ENCODE peak calls at places on chromosome 16, in nine cellular contexts. One of them, this sample, is unnamed.
A peak's percentile ranks its signal among the peaks of the same experiment; 100 is the strongest.

GRCh38 chr16:85238233-85238647 is 126.0 kb upstream of the CIBAR2 start:
- DNase-seq in mucosa of descending colon: peak; percentile 73
- DNase-seq in left ventricle myocardium inferior: peak; percentile 51
- DNase-seq in spleen: no peak
- DNase-seq in sigmoid colon: peak; percentile 93
- DNase-seq in adrenal gland: peak; percentile 52
- DNase-seq in breast epithelium: no peak
- DNase-seq in fibroblast of lung: peak; percentile 97
- DNase-seq in CD4-positive, alpha-beta T cell: no peak
- DNase-seq in this sample: peak; percentile 32

GRCh38 chr16:67460168-67460567 is 20.8 kb downstream of the ATP6V0D1 start:
- DNase-seq in adrenal gland: no peak
- DNase-seq in spleen: no peak
- DNase-seq in CD4-positive, alpha-beta T cell: no peak
- DNase-seq in sigmoid colon: no peak
- DNase-seq in breast epithelium: no peak
- DNase-seq in left ventricle myocardium inferior: peak; percentile 36
- DNase-seq in fibroblast of lung: no peak
- DNase-seq in mucosa of descending colon: peak; percentile 74
- DNase-seq in this sample: no peak

GRCh38 chr16:81237282-81237681 is 1.2 kb upstream of the BCO1 start:
- DNase-seq in spleen: peak; percentile 24
- DNase-seq in adrenal gland: no peak
- DNase-seq in sigmoid colon: peak; percentile 93
- DNase-seq in mucosa of descending colon: peak; percentile 56
- DNase-seq in breast epithelium: peak; percentile 66
- DNase-seq in fibroblast of lung: peak; percentile 9
- DNase-seq in left ventricle myocardium inferior: peak; percentile 76
- DNase-seq in CD4-positive, alpha-beta T cell: no peak
- DNase-seq in this sample: no peak

GRCh38 chr16:49492090-49492801 is 118.6 kb downstream of the C16orf78 start:
- DNase-seq in mucosa of descending colon: no peak
- DNase-seq in left ventricle myocardium inferior: peak; percentile 32
- DNase-seq in adrenal gland: peak; percentile 58
- DNase-seq in sigmoid colon: peak; percentile 73
- DNase-seq in breast epithelium: no peak
- DNase-seq in fibroblast of lung: no peak
- DNase-seq in spleen: peak; percentile 83
- DNase-seq in CD4-positive, alpha-beta T cell: peak; percentile 53
- DNase-seq in this sample: peak; percentile 80

GRCh38 chr16:47507701-47508100 is 46.6 kb downstream of the PHKB start:
- DNase-seq in spleen: no peak
- DNase-seq in mucosa of descending colon: no peak
- DNase-seq in fibroblast of lung: peak; percentile 10
- DNase-seq in breast epithelium: no peak
- DNase-seq in left ventricle myocardium inferior: no peak
- DNase-seq in sigmoid colon: no peak
- DNase-seq in CD4-positive, alpha-beta T cell: no peak
- DNase-seq in adrenal gland: no peak
- DNase-seq in this sample: no peak

GRCh38 chr16:90048737-90049330 is 28.3 kb downstream of the PRDM7 start:
- DNase-seq in sigmoid colon: no peak
- DNase-seq in spleen: no peak
- DNase-seq in breast epithelium: no peak
- DNase-seq in adrenal gland: no peak
- DNase-seq in left ventricle myocardium inferior: no peak
- DNase-seq in CD4-positive, alpha-beta T cell: no peak
- DNase-seq in fibroblast of lung: no peak
- DNase-seq in mucosa of descending colon: no peak
- DNase-seq in this sample: no peak

GRCh38 chr16:87762071-87762571 is 3.7 kb downstream of the KLHDC4 start:
- DNase-seq in sigmoid colon: no peak
- DNase-seq in breast epithelium: no peak
- DNase-seq in fibroblast of lung: no peak
- DNase-seq in mucosa of descending colon: no peak
- DNase-seq in spleen: no peak
- DNase-seq in CD4-positive, alpha-beta T cell: no peak
- DNase-seq in adrenal gland: no peak
- DNase-seq in left ventricle myocardium inferior: no peak
- DNase-seq in this sample: no peak

GRCh38 chr16:25065899-25066298 is 45.6 kb upstream of the LCMT1 start:
- DNase-seq in mucosa of descending colon: no peak
- DNase-seq in left ventricle myocardium inferior: no peak
- DNase-seq in sigmoid colon: no peak
- DNase-seq in spleen: peak; percentile 84
- DNase-seq in adrenal gland: no peak
- DNase-seq in fibroblast of lung: no peak
- DNase-seq in breast epithelium: no peak
- DNase-seq in CD4-positive, alpha-beta T cell: no peak
- DNase-seq in this sample: no peak

GRCh38 chr16:969508-970378 is 1.0 kb downstream of the LMF1 start:
- DNase-seq in sigmoid colon: no peak
- DNase-seq in breast epithelium: no peak
- DNase-seq in left ventricle myocardium inferior: peak; percentile 44
- DNase-seq in spleen: no peak
- DNase-seq in mucosa of descending colon: no peak
- DNase-seq in CD4-positive, alpha-beta T cell: no peak
- DNase-seq in fibroblast of lung: peak; percentile 14
- DNase-seq in adrenal gland: peak; percentile 49
- DNase-seq in this sample: no peak

GRCh38 chr16:54160939-54161897 is 125.4 kb downstream of the IRX3 start:
- DNase-seq in left ventricle myocardium inferior: no peak
- DNase-seq in sigmoid colon: no peak
- DNase-seq in CD4-positive, alpha-beta T cell: no peak
- DNase-seq in adrenal gland: no peak
- DNase-seq in breast epithelium: no peak
- DNase-seq in spleen: no peak
- DNase-seq in fibroblast of lung: no peak
- DNase-seq in mucosa of descending colon: no peak
- DNase-seq in this sample: no peak

GRCh38 chr16:83285921-83286320 is 521.9 kb upstream of the HSBP1 start:
- DNase-seq in mucosa of descending colon: no peak
- DNase-seq in spleen: no peak
- DNase-seq in sigmoid colon: no peak
- DNase-seq in left ventricle myocardium inferior: no peak
- DNase-seq in CD4-positive, alpha-beta T cell: no peak
- DNase-seq in breast epithelium: no peak
- DNase-seq in adrenal gland: no peak
- DNase-seq in fibroblast of lung: no peak
- DNase-seq in this sample: no peak

GRCh38 chr16:48911700-48912099 is 301.7 kb upstream of the N4BP1 start:
- DNase-seq in CD4-positive, alpha-beta T cell: no peak
- DNase-seq in breast epithelium: no peak
- DNase-seq in mucosa of descending colon: no peak
- DNase-seq in spleen: no peak
- DNase-seq in adrenal gland: no peak
- DNase-seq in left ventricle myocardium inferior: no peak
- DNase-seq in fibroblast of lung: peak; percentile 3
- DNase-seq in sigmoid colon: no peak
- DNase-seq in this sample: no peak

GRCh38 chr16:46650224-46650623 is 29.0 kb upstream of the SHCBP1 start:
- DNase-seq in adrenal gland: no peak
- DNase-seq in CD4-positive, alpha-beta T cell: no peak
- DNase-seq in mucosa of descending colon: no peak
- DNase-seq in breast epithelium: no peak
- DNase-seq in spleen: no peak
- DNase-seq in left ventricle myocardium inferior: no peak
- DNase-seq in sigmoid colon: peak; percentile 81
- DNase-seq in fibroblast of lung: peak; percentile 90
- DNase-seq in this sample: no peak

GRCh38 chr16:89723279-89724250 is 2.2 kb downstream of the ZNF276 start:
- DNase-seq in fibroblast of lung: peak; percentile 24
- DNase-seq in breast epithelium: no peak
- DNase-seq in spleen: peak; percentile 91
- DNase-seq in adrenal gland: peak; percentile 36
- DNase-seq in sigmoid colon: peak; percentile 77
- DNase-seq in CD4-positive, alpha-beta T cell: peak; percentile 80
- DNase-seq in left ventricle myocardium inferior: peak; percentile 62
- DNase-seq in mucosa of descending colon: peak; percentile 79
- DNase-seq in this sample: peak; percentile 51

GRCh38 chr16:67421030-67421429 is 4.8 kb upstream of the ZDHHC1 start:
- DNase-seq in breast epithelium: no peak
- DNase-seq in fibroblast of lung: no peak
- DNase-seq in sigmoid colon: no peak
- DNase-seq in CD4-positive, alpha-beta T cell: no peak
- DNase-seq in mucosa of descending colon: no peak
- DNase-seq in spleen: no peak
- DNase-seq in left ventricle myocardium inferior: no peak
- DNase-seq in adrenal gland: no peak
- DNase-seq in this sample: no peak

GRCh38 chr16:9092963-9093477 is 1.6 kb downstream of the HAPSTR1 start:
- DNase-seq in fibroblast of lung: no peak
- DNase-seq in adrenal gland: peak; percentile 68
- DNase-seq in spleen: peak; percentile 86
- DNase-seq in sigmoid colon: peak; percentile 70
- DNase-seq in CD4-positive, alpha-beta T cell: peak; percentile 38
- DNase-seq in breast epithelium: no peak
- DNase-seq in left ventricle myocardium inferior: no peak
- DNase-seq in mucosa of descending colon: peak; percentile 62
- DNase-seq in this sample: peak; percentile 37

GRCh38 chr16:65704866-65705265 is 583.0 kb upstream of the CDH11 start:
- DNase-seq in mucosa of descending colon: no peak
- DNase-seq in CD4-positive, alpha-beta T cell: no peak
- DNase-seq in fibroblast of lung: no peak
- DNase-seq in left ventricle myocardium inferior: no peak
- DNase-seq in breast epithelium: no peak
- DNase-seq in adrenal gland: no peak
- DNase-seq in sigmoid colon: no peak
- DNase-seq in spleen: no peak
- DNase-seq in this sample: peak; percentile 24
- TF ChIP-seq CTCF in mucosa of descending colon: no peak
- TF ChIP-seq CTCF in CD4-positive, alpha-beta T cell: no peak
- TF ChIP-seq CTCF in fibroblast of lung: peak; percentile 16
- TF ChIP-seq CTCF in left ventricle myocardium inferior: peak; percentile 42
- TF ChIP-seq CTCF in breast epithelium: no peak
- TF ChIP-seq CTCF in adrenal gland: no peak
- TF ChIP-seq CTCF in sigmoid colon: no peak
- TF ChIP-seq CTCF in spleen: no peak
- TF ChIP-seq CTCF in this sample: peak; percentile 57

GRCh38 chr16:35425270-35425669 is 1965.9 kb downstream of the TP53TG3F start:
- DNase-seq in fibroblast of lung: no peak
- DNase-seq in breast epithelium: no peak
- DNase-seq in sigmoid colon: no peak
- DNase-seq in CD4-positive, alpha-beta T cell: no peak
- DNase-seq in left ventricle myocardium inferior: no peak
- DNase-seq in spleen: no peak
- DNase-seq in adrenal gland: no peak
- DNase-seq in mucosa of descending colon: peak; percentile 43
- DNase-seq in this sample: no peak
- H3K9me3 ChIP-seq in fibroblast of lung: no peaks in the 10 kb centered on the region
- H3K9me3 ChIP-seq in breast epithelium: peaks cover 4% of the 10 kb centered on the region
- H3K9me3 ChIP-seq in sigmoid colon: no peaks in the 10 kb centered on the region
- H3K9me3 ChIP-seq in CD4-positive, alpha-beta T cell: peaks cover 6% of the 10 kb centered on the region
- H3K9me3 ChIP-seq in left ventricle myocardium inferior: peaks cover 5% of the 10 kb centered on the region
- H3K9me3 ChIP-seq in spleen: peaks cover 15% of the 10 kb centered on the region
- H3K9me3 ChIP-seq in adrenal gland: no peaks in the 10 kb centered on the region
- H3K9me3 ChIP-seq in mucosa of descending colon: peaks cover 36% of the 10 kb centered on the region
- H3K9me3 ChIP-seq in this sample: no peaks in the 10 kb centered on the region

DNA sequence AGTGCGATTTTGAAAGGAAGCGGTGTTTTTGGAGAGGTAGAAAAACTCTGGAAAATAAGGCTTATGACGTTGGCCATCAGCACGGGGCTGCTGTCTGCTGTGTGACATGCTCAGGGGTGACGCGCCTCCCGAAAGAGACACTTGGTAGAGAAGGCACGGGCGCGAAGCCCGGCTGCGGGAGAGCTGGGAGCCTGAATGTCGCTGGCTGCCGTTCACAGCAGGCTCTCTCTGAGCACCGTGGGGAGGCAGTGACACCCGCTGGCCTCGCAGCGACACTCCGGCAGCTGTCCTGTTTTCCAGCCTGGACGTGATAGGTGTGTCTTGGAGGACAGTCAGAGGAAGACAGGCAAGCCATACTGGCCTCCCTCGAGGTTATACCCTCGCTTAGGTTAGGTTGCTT is 759.1 kb upstream of the RBFOX1 start:
- DNase-seq in mucosa of descending colon: peak; percentile 47
- DNase-seq in fibroblast of lung: no peak
- DNase-seq in spleen: no peak
- DNase-seq in sigmoid colon: no peak
- DNase-seq in breast epithelium: no peak
- DNase-seq in adrenal gland: peak; percentile 3
- DNase-seq in left ventricle myocardium inferior: peak; percentile 14
- DNase-seq in CD4-positive, alpha-beta T cell: no peak
- DNase-seq in this sample: peak; percentile 53
- TF ChIP-seq CTCF in mucosa of descending colon: no peak
- TF ChIP-seq CTCF in fibroblast of lung: no peak
- TF ChIP-seq CTCF in spleen: no peak
- TF ChIP-seq CTCF in sigmoid colon: no peak
- TF ChIP-seq CTCF in breast epithelium: no peak
- TF ChIP-seq CTCF in adrenal gland: no peak
- TF ChIP-seq CTCF in left ventricle myocardium inferior: peak; percentile 23
- TF ChIP-seq CTCF in CD4-positive, alpha-beta T cell: no peak
- TF ChIP-seq CTCF in this sample: peak; percentile 38

GRCh38 chr16:17105239-17105721 is 365.5 kb downstream of the XYLT1 start:
- DNase-seq in adrenal gland: peak; percentile 29
- DNase-seq in mucosa of descending colon: no peak
- DNase-seq in sigmoid colon: no peak
- DNase-seq in breast epithelium: no peak
- DNase-seq in fibroblast of lung: no peak
- DNase-seq in left ventricle myocardium inferior: no peak
- DNase-seq in CD4-positive, alpha-beta T cell: no peak
- DNase-seq in spleen: no peak
- DNase-seq in this sample: no peak
- H3K9me3 ChIP-seq in adrenal gland: no peaks in the 10 kb centered on the region
- H3K9me3 ChIP-seq in mucosa of descending colon: no peaks in the 10 kb centered on the region
- H3K9me3 ChIP-seq in sigmoid colon: no peaks in the 10 kb centered on the region
- H3K9me3 ChIP-seq in breast epithelium: no peaks in the 10 kb centered on the region
- H3K9me3 ChIP-seq in fibroblast of lung: no peaks in the 10 kb centered on the region
- H3K9me3 ChIP-seq in left ventricle myocardium inferior: no peaks in the 10 kb centered on the region
- H3K9me3 ChIP-seq in CD4-positive, alpha-beta T cell: no peaks in the 10 kb centered on the region
- H3K9me3 ChIP-seq in spleen: no peaks in the 10 kb centered on the region
- H3K9me3 ChIP-seq in this sample: no peaks in the 10 kb centered on the region

DNA sequence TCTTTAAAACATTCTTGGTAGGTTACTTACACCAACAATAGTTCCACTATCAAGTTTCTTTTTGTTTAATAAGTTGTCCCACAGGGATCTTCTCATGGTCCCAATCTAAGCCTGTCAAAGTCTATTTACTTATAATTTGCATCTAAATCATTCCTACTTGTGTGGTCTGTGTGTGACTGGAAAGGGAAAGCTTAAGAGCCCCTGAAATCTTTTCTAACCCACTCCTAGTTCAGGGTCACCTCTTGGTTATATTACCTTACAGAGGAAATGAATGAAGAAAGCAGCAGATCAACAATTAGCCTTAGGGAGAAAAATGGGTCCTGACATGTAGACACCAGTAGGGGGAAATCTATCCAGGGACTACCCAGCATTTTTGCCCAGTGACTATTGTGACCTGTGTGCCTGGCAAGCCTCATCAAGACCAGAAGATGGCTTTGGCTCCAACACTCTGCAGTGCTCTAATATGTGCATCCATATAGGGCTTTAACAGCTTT is 110.4 kb upstream of the HAS3 start:
- DNase-seq in sigmoid colon: no peak
- DNase-seq in CD4-positive, alpha-beta T cell: no peak
- DNase-seq in left ventricle myocardium inferior: no peak
- DNase-seq in adrenal gland: no peak
- DNase-seq in spleen: no peak
- DNase-seq in breast epithelium: no peak
- DNase-seq in mucosa of descending colon: no peak
- DNase-seq in fibroblast of lung: peak; percentile 26
- DNase-seq in this sample: peak; percentile 38
- TF ChIP-seq CTCF in sigmoid colon: no peak
- TF ChIP-seq CTCF in CD4-positive, alpha-beta T cell: no peak
- TF ChIP-seq CTCF in left ventricle myocardium inferior: peak; percentile 36
- TF ChIP-seq CTCF in adrenal gland: no peak
- TF ChIP-seq CTCF in spleen: no peak
- TF ChIP-seq CTCF in breast epithelium: peak; percentile 30
- TF ChIP-seq CTCF in mucosa of descending colon: no peak
- TF ChIP-seq CTCF in fibroblast of lung: peak; percentile 13
- TF ChIP-seq CTCF in this sample: peak; percentile 70

This sample was measured in BE2C.